ENCODE peak calls at places on chromosomes 11 and 22, in four cellular contexts. Z is GM12878, I is HepG2, T is K562. U is an unnamed sample.

GRCh38 chr11:57597971-57598830 is 716 bp downstream of the SERPING1 start:
- DNase-seq in Z (no peak), I (peak), T (peak), U (no peak)

GRCh38 chr11:111845256-111846028 is 25.9 kb downstream of the ALG9 start:
- DNase-seq in Z (no peak), I (no peak), T (no peak), U (no peak)

GRCh38 chr22:41910599-41911291 is 4.1 kb downstream of the SHISA8 start:
- DNase-seq in Z (no peak), I (no peak), T (no peak), U (no peak)

GRCh38 chr11:2769409-2769778 is 69.6 kb upstream of the KCNQ1OT1 start:
- DNase-seq in Z (no peak), I (no peak), T (no peak), U (no peak)

GRCh38 chr22:24883426-24883825 is 63.1 kb downstream of the LHFPL7 start:
- DNase-seq in Z (no peak), I (no peak), T (no peak), U (no peak)

GRCh38 chr11:10878408-10879214 is 20.8 kb upstream of the ZBED5 start:
- DNase-seq in Z (peak), I (peak), T (peak), U (peak)

GRCh38 chr11:28038775-28039174 is 69.2 kb downstream of the KIF18A start:
- DNase-seq in Z (no peak), I (no peak), T (no peak), U (no peak)

GRCh38 chr11:77074626-77075221 is 8.0 kb downstream of the CAPN5 start:
- DNase-seq in Z (no peak), I (no peak), T (no peak), U (no peak)

GRCh38 chr11:94749367-94749766 is 18.8 kb upstream of the AMOTL1 start:
- DNase-seq in Z (no peak), I (no peak), T (no peak), U (no peak)

GRCh38 chr11:62217191-62217748 is 8.8 kb downstream of the SCGB2A1 start:
- DNase-seq in Z (no peak), I (peak), T (no peak), U (no peak)

GRCh38 chr22:29755889-29756288 is 10.9 kb downstream of the ZMAT5 start:
- DNase-seq in Z (no peak), I (no peak), T (no peak), U (no peak)

GRCh38 chr22:24404561-24405275 is 22.7 kb upstream of the ADORA2A start:
- DNase-seq in Z (no peak), I (no peak), T (no peak), U (no peak)

GRCh38 chr11:47314992-47315391 is 37.5 kb downstream of the MYBPC3 start:
- DNase-seq in Z (no peak), I (no peak), T (no peak), U (no peak)

GRCh38 chr22:27045103-27045940 is 387.9 kb downstream of the MIAT start:
- DNase-seq in Z (no peak), I (no peak), T (no peak), U (no peak)

GRCh38 chr11:4164884-4165590 is 70.4 kb downstream of the RRM1 start:
- DNase-seq in Z (no peak), I (no peak), T (no peak), U (no peak)

GRCh38 chr11:75792997-75793800 is 21.8 kb upstream of the UVRAG start:
- DNase-seq in Z (no peak), I (peak), T (no peak), U (no peak)

GRCh38 chr11:46345131-46345597 is 2.1 kb upstream of the DGKZ start:
- DNase-seq in Z (no peak), I (no peak), T (no peak), U (no peak)

GRCh38 chr11:8719260-8720190 is 36.9 kb downstream of the RPL27A start:
- DNase-seq in Z (no peak), I (peak), T (no peak), U (peak)

GRCh38 chr11:130388607-130389205 is 39.7 kb downstream of the ADAMTS8 start:
- DNase-seq in Z (no peak), I (no peak), T (no peak), U (no peak)

GRCh38 chr22:28231423-28231822 is 312.4 kb upstream of the PITPNB start:
- DNase-seq in Z (no peak), I (peak), T (no peak), U (no peak)

GRCh38 chr11:62295504-62295903 is 3.4 kb downstream of the SCGB1D4 start:
- DNase-seq in Z (no peak), I (peak), T (no peak), U (no peak)

GRCh38 chr22:36872084-36872483 is 11.3 kb downstream of the NCF4 start:
- DNase-seq in Z (no peak), I (no peak), T (no peak), U (no peak)

GRCh38 chr22:25419247-25420113 is 145.0 kb upstream of the GRK3 start:
- DNase-seq in Z (peak), I (peak), T (no peak), U (no peak)

GRCh38 chr11:109864834-109865557 is 228.2 kb upstream of the ZC3H12C start:
- DNase-seq in Z (no peak), I (no peak), T (no peak), U (no peak)

GRCh38 chr11:68296344-68297051 is 15.9 kb upstream of the LRP5 start:
- DNase-seq in Z (no peak), I (no peak), T (no peak), U (no peak)

GRCh38 chr11:120647681-120648080 is 136.1 kb downstream of the GRIK4 start:
- DNase-seq in Z (no peak), I (no peak), T (no peak), U (no peak)

GRCh38 chr11:120646206-120646605 is 134.7 kb downstream of the GRIK4 start:
- DNase-seq in Z (no peak), I (no peak), T (peak), U (no peak)

GRCh38 chr11:120648706-120649250 is 137.2 kb downstream of the GRIK4 start:
- DNase-seq in Z (no peak), I (no peak), T (no peak), U (no peak)

GRCh38 chr11:120643254-120643653 is 131.7 kb downstream of the GRIK4 start:
- DNase-seq in Z (no peak), I (no peak), T (no peak), U (no peak)

GRCh38 chr11:120645639-120646038 is 134.1 kb downstream of the GRIK4 start:
- DNase-seq in Z (no peak), I (no peak), T (no peak), U (no peak)
- TF ChIP-seq SRF in Z (no peak), I (no peak), T (no peak), U (no peak)

DNA sequence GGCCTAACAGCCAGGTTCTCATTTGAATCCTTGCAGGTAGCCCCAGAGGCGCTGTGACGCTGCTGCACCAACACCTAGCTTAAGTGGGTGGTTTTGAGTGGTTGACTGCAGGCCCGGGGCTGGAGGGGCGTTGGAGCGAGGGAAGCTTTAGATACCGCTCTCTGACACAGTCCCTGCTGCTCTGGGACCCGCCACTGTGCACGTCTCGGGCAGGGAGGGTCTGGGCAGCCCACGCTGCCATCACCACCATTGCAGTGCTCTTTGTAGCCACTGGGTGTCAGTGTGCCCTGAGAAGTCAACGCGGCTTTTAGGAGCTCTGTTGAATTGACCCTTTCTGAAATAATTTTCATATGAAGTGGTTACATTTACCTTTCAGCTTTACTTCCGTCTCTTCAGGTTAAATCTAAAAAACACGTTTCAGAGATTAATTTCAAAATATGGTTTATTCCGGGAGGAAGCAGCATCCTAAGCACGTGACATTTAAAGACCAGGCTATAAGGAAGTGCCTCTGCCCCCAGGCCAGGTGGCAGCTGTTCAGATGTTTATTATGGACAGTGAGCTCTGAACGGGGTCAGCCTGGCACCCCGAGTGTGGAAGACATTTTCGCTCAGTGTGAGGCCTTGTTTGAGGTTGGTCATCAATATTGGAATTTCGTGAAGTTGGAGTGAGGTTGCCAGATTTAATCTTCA is 30.9 kb upstream of the PARVB start:
- DNase-seq in Z (peak), I (peak), T (peak), U (peak)
- TF ChIP-seq ZBTB33 in Z (no peak), I (peak), T (no peak), U (no peak)

GRCh38 chr11:122253541-122254317 is 137.7 kb upstream of the BLID start:
- DNase-seq in Z (no peak), I (no peak), T (no peak), U (no peak)
- TF ChIP-seq SRF in Z (no peak), I (no peak), T (no peak), U (no peak)

GRCh38 chr11:117669616-117670015 is 127.4 kb downstream of the DSCAML1 start:
- DNase-seq in Z (no peak), I (no peak), T (no peak), U (no peak)

GRCh38 chr11:117669062-117669461 is 128.0 kb downstream of the DSCAML1 start:
- DNase-seq in Z (no peak), I (no peak), T (no peak), U (no peak)

GRCh38 chr11:117671370-117671769 is 125.6 kb downstream of the DSCAML1 start:
- DNase-seq in Z (no peak), I (no peak), T (no peak), U (no peak)

GRCh38 chr11:117670924-117671323 is 126.1 kb downstream of the DSCAML1 start:
- DNase-seq in Z (no peak), I (no peak), T (no peak), U (no peak)

DNA sequence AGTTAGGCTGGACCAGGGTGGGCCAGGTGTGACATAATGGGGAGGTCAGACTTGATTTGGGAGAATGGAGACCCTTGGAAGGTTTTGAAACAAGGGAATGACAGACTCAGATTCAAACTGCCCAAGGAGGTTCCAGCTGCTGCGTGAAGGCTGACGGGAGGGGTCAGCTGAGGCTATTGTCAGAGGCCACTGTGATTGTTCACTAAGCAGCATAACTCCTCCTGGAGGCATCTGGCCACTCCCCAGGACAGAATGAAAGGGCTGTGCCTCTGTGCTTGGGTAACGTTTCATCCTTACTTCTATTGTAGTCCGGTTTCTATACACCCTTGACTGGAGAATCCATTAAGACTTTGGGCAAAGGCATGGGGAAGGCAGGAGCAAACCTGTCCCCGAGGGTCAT is 126.6 kb downstream of the DSCAML1 start:
- DNase-seq in Z (no peak), I (no peak), T (no peak), U (no peak)
- TF ChIP-seq ZBTB33 in Z (no peak), I (no peak), T (no peak), U (no peak)

GRCh38 chr11:6598555-6598954 is 4.9 kb downstream of the RRP8 start:
- DNase-seq in Z (no peak), I (peak), T (no peak), U (no peak)

GRCh38 chr11:6599884-6600390 is 3.5 kb downstream of the RRP8 start:
- DNase-seq in Z (no peak), I (no peak), T (no peak), U (no peak)

GRCh38 chr11:6601041-6601461 is 2.4 kb downstream of the RRP8 start:
- DNase-seq in Z (no peak), I (no peak), T (no peak), U (no peak)

GRCh38 chr11:6602096-6602940 is 1.1 kb downstream of the RRP8 start:
- DNase-seq in Z (no peak), I (no peak), T (no peak), U (no peak)

DNA sequence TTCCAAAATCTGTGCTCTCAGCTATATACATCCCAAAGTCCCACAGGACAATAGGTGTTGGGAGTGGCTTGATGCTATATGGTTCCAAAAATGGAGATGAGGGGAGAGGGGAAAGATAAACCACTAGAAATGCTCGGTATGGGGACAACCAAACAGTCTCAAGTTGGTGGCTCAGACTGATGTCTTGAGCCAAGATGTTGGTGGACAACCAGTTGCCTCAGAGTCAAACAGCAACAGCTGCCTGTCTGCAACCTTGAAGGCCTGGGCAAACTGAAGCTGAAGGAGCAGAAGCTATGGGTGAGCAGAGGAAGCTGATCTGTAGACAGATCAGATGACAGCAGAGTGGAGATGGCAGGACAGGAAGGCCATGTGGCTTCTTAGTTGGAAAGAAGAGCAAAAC is 4.0 kb downstream of the RRP8 start:
- DNase-seq in Z (no peak), I (no peak), T (no peak), U (no peak)
- TF ChIP-seq SRF in Z (no peak), I (no peak), T (no peak), U (no peak)

GRCh38 chr11:116458546-116458945 is 314.2 kb downstream of the BUD13 start:
- DNase-seq in Z (no peak), I (no peak), T (no peak), U (no peak)

GRCh38 chr11:116457336-116458007 is 315.3 kb downstream of the BUD13 start:
- DNase-seq in Z (no peak), I (no peak), T (no peak), U (no peak)

GRCh38 chr11:116460156-116460965 is 312.4 kb downstream of the BUD13 start:
- DNase-seq in Z (no peak), I (no peak), T (no peak), U (no peak)

GRCh38 chr11:116459644-116460043 is 313.1 kb downstream of the BUD13 start:
- DNase-seq in Z (no peak), I (no peak), T (no peak), U (no peak)

GRCh38 chr11:116459233-116459632 is 313.6 kb downstream of the BUD13 start:
- DNase-seq in Z (no peak), I (no peak), T (no peak), U (no peak)
- TF ChIP-seq ZBTB33 in Z (no peak), I (no peak), T (no peak), U (no peak)

DNA sequence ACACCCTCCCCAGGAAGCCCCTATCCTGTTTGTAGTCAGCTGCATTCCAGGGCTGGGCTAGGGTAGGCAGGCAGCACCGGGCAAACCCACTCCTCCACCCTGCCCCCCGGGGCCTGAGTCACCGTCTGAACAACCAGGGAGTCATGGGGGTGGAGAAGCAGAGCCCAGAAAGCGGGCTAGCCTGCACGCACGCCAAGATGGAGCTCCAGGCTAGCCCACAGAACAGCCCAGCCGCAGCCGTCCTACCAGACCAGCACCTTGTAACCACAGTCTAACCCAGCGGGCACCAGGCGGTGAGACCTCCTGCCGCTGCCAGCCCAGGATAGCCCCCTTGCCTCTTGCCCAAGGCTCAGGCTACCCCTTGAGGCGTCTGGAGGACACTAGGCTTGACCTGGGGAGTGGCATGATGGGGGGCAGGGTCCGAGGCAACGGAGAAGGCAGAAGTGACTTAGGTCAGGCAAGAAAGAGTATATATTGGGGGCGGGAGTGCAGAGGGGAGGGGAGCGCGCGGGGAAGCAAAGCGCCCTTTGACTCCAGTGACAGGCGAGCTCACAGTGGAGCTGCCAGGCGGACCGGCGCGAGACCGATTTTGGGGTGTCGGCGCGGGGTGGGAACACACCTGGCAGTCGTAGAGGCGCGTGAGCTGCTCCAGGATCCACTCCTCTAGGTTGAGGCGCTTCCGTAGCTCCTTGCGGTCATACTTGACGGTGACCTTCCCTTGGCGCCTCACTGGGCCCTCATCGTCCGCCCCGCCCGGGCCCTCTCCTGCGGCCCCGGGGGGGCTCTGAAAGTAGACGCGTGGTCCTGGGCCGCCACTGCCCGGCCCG is 733 bp downstream of the PPP1R14B start:
- DNase-seq in Z (no peak), I (peak), T (peak), U (no peak)
- TF ChIP-seq SRF in Z (no peak), I (no peak), T (no peak), U (no peak)

U was measured in HCT116.